ENCODE peak calls at places on chromosomes 2 and 18, in nine cellular contexts. S is right cardiac atrium, Y is mammary epithelial cell, E is colonic mucosa, T is cardiac muscle cell, L is HFF-Myc, N is neuronal stem cell, O is MM.1S, K is fibroblast of lung. F is an unnamed sample.

GRCh38 chr18:46042571-46043123 is 29.4 kb downstream of the PSTPIP2 start:
- DNase-seq in N (no peak), E (no peak), L (no peak), T (peak; percentile 93), O (no peak), K (peak; percentile 83), S (no peak), Y (peak; percentile 92), F (no peak)

GRCh38 chr2:239052046-239052445 is 204.2 kb downstream of the TWIST2 start:
- DNase-seq in T (no peak), N (no peak), K (no peak), S (no peak), O (no peak), Y (no peak), L (no peak), E (no peak), F (no peak)

GRCh38 chr2:70081221-70081620 is 6.1 kb upstream of the PCBP1 start:
- DNase-seq in Y (no peak), S (no peak), E (no peak), L (no peak), N (no peak), O (no peak), K (no peak), T (no peak), F (no peak)

GRCh38 chr2:27717070-27717453 is 53.4 kb downstream of the SLC4A1AP start:
- DNase-seq in Y (peak; percentile 95), O (peak; percentile 56), N (no peak), S (peak; percentile 53), K (peak; percentile 71), T (peak; percentile 54), E (no peak), L (peak; percentile 85), F (no peak)

GRCh38 chr18:36567800-36568199 is 261.0 kb downstream of the TPGS2 start:
- DNase-seq in Y (no peak), L (no peak), K (no peak), S (no peak), T (no peak), N (no peak), O (no peak), E (no peak), F (no peak)

GRCh38 chr2:142989276-142990204 is 112.1 kb downstream of the KYNU start:
- DNase-seq in N (no peak), S (no peak), E (no peak), Y (peak; percentile 7), K (peak; percentile 50), O (peak; percentile 59), T (peak; percentile 73), L (no peak), F (no peak)

GRCh38 chr2:74498500-74499268 is 719 bp downstream of the LBX2 start:
- DNase-seq in Y (peak; percentile 25), N (no peak), E (peak; percentile 63), O (no peak), T (no peak), K (no peak), S (no peak), L (no peak), F (no peak)

GRCh38 chr2:96514521-96514920 is 9.4 kb upstream of the NEURL3 start:
- DNase-seq in Y (peak; percentile 30), N (no peak), E (no peak), O (no peak), S (no peak), T (no peak), K (no peak), L (no peak), F (no peak)

GRCh38 chr2:141641462-141641861 is 489.4 kb downstream of the LRP1B start:
- DNase-seq in T (peak; percentile 0), O (no peak), Y (peak; percentile 55), S (no peak), N (no peak), E (no peak), L (peak; percentile 2), K (peak; percentile 26), F (no peak)

GRCh38 chr2:98560256-98560771 is 48.0 kb downstream of the COA5 start:
- DNase-seq in K (peak; percentile 95), Y (peak; percentile 52), S (peak; percentile 74), O (no peak), E (no peak), L (peak; percentile 50), N (no peak), T (peak; percentile 93), F (no peak)

GRCh38 chr2:206028101-206028500 is 57.9 kb downstream of the INO80D start:
- DNase-seq in S (no peak), O (no peak), Y (no peak), T (no peak), K (peak; percentile 3), L (no peak), E (no peak), N (no peak), F (no peak)

GRCh38 chr2:62195421-62196277 is at the start of gene B3GNT2:
- DNase-seq in S (peak; percentile 94), O (peak; percentile 84), K (peak; percentile 67), N (peak; percentile 79), L (no peak), Y (peak; percentile 66), T (peak; percentile 82), E (peak; percentile 89), F (no peak)

GRCh38 chr2:120632796-120633646 is 102.6 kb upstream of the GLI2 start:
- DNase-seq in S (no peak), K (no peak), O (no peak), E (no peak), Y (no peak), N (no peak), T (no peak), L (no peak), F (no peak)

GRCh38 chr18:79246309-79247108 is 149.2 kb upstream of the NFATC1 start:
- DNase-seq in Y (peak; percentile 78), L (peak; percentile 36), K (peak; percentile 70), T (peak; percentile 83), S (peak; percentile 83), O (peak; percentile 55), N (peak; percentile 68), E (peak; percentile 57), F (peak; percentile 30)

GRCh38 chr2:183564726-183565125 is 440.5 kb downstream of the NUP35 start:
- DNase-seq in E (no peak), T (no peak), N (no peak), S (no peak), Y (peak; percentile 3), K (peak; percentile 22), L (no peak), O (no peak), F (no peak)

GRCh38 chr2:25814681-25815080 is 63.6 kb downstream of the ASXL2 start:
- DNase-seq in L (no peak), S (no peak), N (no peak), Y (peak; percentile 29), K (peak; percentile 38), O (no peak), E (no peak), T (no peak), F (no peak)

GRCh38 chr18:5417342-5417741 is 121.8 kb upstream of the ZBTB14 start:
- DNase-seq in K (peak; percentile 2), T (peak; percentile 42), L (no peak), Y (no peak), E (peak; percentile 25), S (no peak), N (no peak), O (no peak), F (no peak)

GRCh38 chr2:104004818-104005217 is 849.1 kb upstream of the POU3F3 start:
- DNase-seq in Y (no peak), N (no peak), K (no peak), L (no peak), O (no peak), E (no peak), T (no peak), S (no peak), F (no peak)

GRCh38 chr2:160696061-160696452 is 202.4 kb upstream of the RBMS1 start:
- DNase-seq in T (no peak), L (no peak), S (no peak), O (no peak), K (no peak), Y (no peak), N (no peak), E (no peak), F (no peak)
- H3K4me3 ChIP-seq in T (no peak overlapping the region), L (no peak overlapping the region), S (no peak overlapping the region), O (no peak overlapping the region), K (no peak overlapping the region), Y (no peak overlapping the region), N (no peak overlapping the region), E (no peak overlapping the region), F (no peak overlapping the region)

GRCh38 chr2:130353291-130354134 is 2.3 kb upstream of the PTPN18 start:
- DNase-seq in O (no peak), K (no peak), L (no peak), Y (no peak), E (no peak), T (no peak), S (no peak), N (no peak), F (no peak)

GRCh38 chr2:130357864-130358263 is 2.0 kb downstream of the PTPN18 start:
- DNase-seq in N (no peak), S (no peak), K (no peak), L (no peak), T (no peak), Y (no peak), E (no peak), O (no peak), F (no peak)

GRCh38 chr2:130355578-130356431 is at the start of gene PTPN18:
- DNase-seq in O (peak; percentile 69), Y (peak; percentile 82), L (no peak), K (peak; percentile 83), T (peak; percentile 95), E (peak; percentile 92), S (peak; percentile 98), N (peak; percentile 85), F (no peak)

GRCh38 chr2:130354135-130354420 is 1.8 kb upstream of the PTPN18 start:
- DNase-seq in E (no peak), L (no peak), O (no peak), T (no peak), K (no peak), S (no peak), Y (no peak), N (no peak), F (no peak)

GRCh38 chr2:130355181-130355577 is 677 bp upstream of the PTPN18 start:
- DNase-seq in O (no peak), S (no peak), Y (no peak), N (no peak), E (peak; percentile 38), L (no peak), T (no peak), K (no peak), F (no peak)
- H3K4me3 ChIP-seq in O (peak overlapping the region; percentile 74), S (peak overlapping the region; percentile 68), Y (peak overlapping the region; percentile 54), N (peak overlapping the region; percentile 89), E (peak overlapping the region; percentile 94), L (peak overlapping the region; percentile 63), T (peak overlapping the region; percentile 67), K (peak overlapping the region; percentile 64), F (peak overlapping the region; percentile 82)

GRCh38 chr2:37654932-37655331 is 16.5 kb downstream of the CDC42EP3 start:
- DNase-seq in E (no peak), K (peak; percentile 80), S (no peak), Y (no peak), L (no peak), T (peak; percentile 71), N (no peak), O (peak; percentile 97), F (peak; percentile 87)
- H3K4me3 ChIP-seq in E (no peak overlapping the region), K (no peak overlapping the region), S (peak overlapping the region; percentile 37), Y (no peak overlapping the region), L (no peak overlapping the region), T (no peak overlapping the region), N (no peak overlapping the region), O (peak overlapping the region; percentile 56), F (peak overlapping the region; percentile 75)

DNA sequence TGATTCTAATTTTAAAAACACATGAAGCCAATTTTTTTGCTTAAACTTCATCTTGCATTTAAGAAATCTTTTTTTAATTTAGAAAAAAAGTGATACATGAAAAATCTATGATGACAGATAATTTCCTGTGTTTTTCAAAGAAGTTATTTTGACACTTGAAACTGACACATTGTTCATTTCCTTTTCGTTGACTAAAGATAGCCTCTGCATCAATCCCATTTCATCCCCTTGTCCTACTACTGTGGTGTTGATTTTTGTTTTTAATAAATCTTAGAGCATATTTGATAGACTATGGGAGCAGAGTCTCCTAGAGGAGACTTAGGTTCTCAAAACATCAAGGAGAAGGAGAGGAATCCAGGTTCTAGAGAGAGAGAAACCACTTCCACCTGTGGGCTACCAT is 70.9 kb downstream of the ACVR1C start:
- DNase-seq in E (no peak), Y (no peak), T (no peak), N (no peak), O (peak; percentile 18), L (no peak), S (no peak), K (no peak), F (no peak)
- H3K4me3 ChIP-seq in E (no peak overlapping the region), Y (no peak overlapping the region), T (no peak overlapping the region), N (no peak overlapping the region), O (no peak overlapping the region), L (no peak overlapping the region), S (no peak overlapping the region), K (no peak overlapping the region), F (no peak overlapping the region)

F was measured in GM12878.